ENCODE peak calls at places on chromosomes 6 and 20, in five cellular contexts. X is fibroblast of pulmonary artery, V is activated B cell treated with CpG ODN at 0.5 μM for 24 hours, G is DMS 273 treated with DMSO at 0.1 percent for 48 hours, I is NCI-H774. R is an unnamed sample.

GRCh38 chr20:53884859-53885654 is 185.3 kb downstream of the BCAS1 start:
- DNase-seq in X (no peak), V (no peak), G (no peak), I (no peak), R (no peak)

GRCh38 chr6:10633216-10633615 is 61.2 kb downstream of the C6orf52 start:
- DNase-seq in X (peak), V (no peak), G (no peak), I (no peak), R (no peak)

GRCh38 chr6:112933947-112934346 is 586.8 kb downstream of the RFPL4B start:
- DNase-seq in X (no peak), V (no peak), G (no peak), I (no peak), R (no peak)

GRCh38 chr20:3652646-3653596 is 10.3 kb downstream of the GFRA4 start:
- DNase-seq in X (no peak), V (no peak), G (no peak), I (no peak), R (no peak)

GRCh38 chr20:57560554-57561355 is at the start of gene PCK1:
- DNase-seq in X (peak), V (no peak), G (no peak), I (peak), R (no peak)

GRCh38 chr20:21100590-21101452 is 5.3 kb downstream of the LINC00237 start:
- DNase-seq in X (peak), V (no peak), G (no peak), I (peak), R (peak)

GRCh38 chr6:27767851-27768250 is 144.3 kb downstream of the OR2B2 start:
- DNase-seq in X (no peak), V (no peak), G (no peak), I (no peak), R (no peak)

GRCh38 chr20:13671500-13672288 is 33.0 kb upstream of the TASP1 start:
- DNase-seq in X (peak), V (no peak), G (no peak), I (no peak), R (no peak)

GRCh38 chr6:1827984-1828793 is 218.5 kb downstream of the FOXC1 start:
- DNase-seq in X (no peak), V (no peak), G (no peak), I (no peak), R (no peak)

GRCh38 chr6:141851063-141851462 is 281.7 kb upstream of the GJE1 start:
- DNase-seq in X (no peak), V (no peak), G (no peak), I (no peak), R (no peak)

R was measured in neural progenitor cell.